ENCODE peak calls at places on chromosomes 13 and 19, in six cellular contexts. D is activated CD4-positive, alpha-beta T cell treated with anti-CD3 and anti-CD28 coated beads, Interleukin-2, amount 50 U/mL, for 24 hours; S is activated CD8-positive, alpha-beta memory T cell treated with anti-CD3 and anti-CD28 coated beads, Interleukin-2, amount 50 U/mL, for 48 hours; I is RWPE1; L is EH; H is suprapubic skin. B is an unnamed sample.

GRCh38 chr13:99777873-99778272 is 193.7 kb downstream of the ZIC5 start:
- DNase-seq in D (no peak), S (no peak), I (no peak), L (no peak), H (no peak), B (no peak)

GRCh38 chr13:111589321-111589720 is 268.9 kb downstream of the TEX29 start:
- DNase-seq in D (no peak), S (peak; percentile 18), I (no peak), L (no peak), H (peak; percentile 70), B (no peak)

GRCh38 chr13:106418556-106418955 is 116.9 kb downstream of the EFNB2 start:
- DNase-seq in D (no peak), S (no peak), I (no peak), L (peak; percentile 88), H (no peak), B (no peak)

GRCh38 chr13:23427342-23428182 is 5.9 kb downstream of the SACS start:
- DNase-seq in D (no peak), S (no peak), I (peak; percentile 62), L (peak; percentile 97), H (no peak), B (no peak)

GRCh38 chr19:36963262-36963661 is 47.1 kb downstream of the ZNF568 start:
- DNase-seq in D (no peak), S (no peak), I (no peak), L (no peak), H (no peak), B (no peak)

GRCh38 chr19:54554006-54554405 is 19.6 kb upstream of the LILRA2 start:
- DNase-seq in D (no peak), S (no peak), I (no peak), L (no peak), H (no peak), B (no peak)

GRCh38 chr13:76808927-76809326 is 77.3 kb downstream of the KCTD12 start:
- DNase-seq in D (no peak), S (no peak), I (no peak), L (no peak), H (no peak), B (no peak)

GRCh38 chr19:3094638-3095374 is 644 bp downstream of the GNA11 start:
- DNase-seq in D (no peak), S (peak; percentile 68), I (no peak), L (peak; percentile 32), H (peak; percentile 76), B (no peak)

GRCh38 chr19:41753936-41754529 is 1.3 kb upstream of the CEACAM6 start:
- DNase-seq in D (peak; percentile 69), S (peak; percentile 82), I (peak; percentile 15), L (peak; percentile 45), H (no peak), B (peak; percentile 79)

GRCh38 chr13:64709079-64709478 is 2521.1 kb downstream of the PCDH9 start:
- DNase-seq in D (no peak), S (no peak), I (no peak), L (peak; percentile 39), H (no peak), B (no peak)

GRCh38 chr19:40610396-40611064 is 9.4 kb downstream of the LTBP4 start:
- DNase-seq in D (no peak), S (peak; percentile 78), I (no peak), L (no peak), H (no peak), B (no peak)

GRCh38 chr13:54029226-54029625 is 1000.6 kb downstream of the OLFM4 start:
- DNase-seq in D (no peak), S (no peak), I (peak; percentile 41), L (no peak), H (no peak), B (no peak)

GRCh38 chr19:28469544-28469943 is 743.4 kb downstream of the UQCRFS1 start:
- DNase-seq in D (no peak), S (no peak), I (no peak), L (no peak), H (no peak), B (no peak)

GRCh38 chr13:99979453-99980200 is 2.0 kb upstream of the ZIC2 start:
- DNase-seq in D (no peak), S (peak; percentile 64), I (no peak), L (no peak), H (peak; percentile 75), B (peak; percentile 74)

GRCh38 chr13:113947321-113948033 is 26.4 kb downstream of the C13orf46 start:
- DNase-seq in D (no peak), S (no peak), I (peak; percentile 73), L (peak; percentile 68), H (no peak), B (no peak)

GRCh38 chr19:44675516-44675915 is 4.2 kb downstream of the CEACAM19 start:
- DNase-seq in D (no peak), S (no peak), I (no peak), L (no peak), H (no peak), B (no peak)

GRCh38 chr19:8489591-8490394 is 12.6 kb downstream of the PRAM1 start:
- DNase-seq in D (no peak), S (no peak), I (peak; percentile 72), L (no peak), H (no peak), B (no peak)

GRCh38 chr13:72463561-72463960 is 263.9 kb downstream of the MZT1 start:
- DNase-seq in D (no peak), S (no peak), I (no peak), L (no peak), H (no peak), B (no peak)

GRCh38 chr13:49926019-49926418 is 10.1 kb downstream of the SPRYD7 start:
- DNase-seq in D (no peak), S (no peak), I (no peak), L (peak; percentile 61), H (no peak), B (no peak)

GRCh38 chr13:80755925-80756324 is 415.0 kb upstream of the SPRY2 start:
- DNase-seq in D (no peak), S (no peak), I (no peak), L (no peak), H (no peak), B (no peak)

GRCh38 chr19:38105574-38105973 is 118.4 kb downstream of the DPF1 start:
- DNase-seq in D (no peak), S (no peak), I (no peak), L (no peak), H (no peak), B (no peak)

GRCh38 chr19:3365447-3366103 is 808 bp upstream of the NFIC start:
- DNase-seq in D (no peak), S (no peak), I (no peak), L (peak; percentile 81), H (no peak), B (no peak)

GRCh38 chr13:43470610-43471009 is 316.2 kb downstream of the ENOX1 start:
- DNase-seq in D (no peak), S (no peak), I (no peak), L (no peak), H (no peak), B (no peak)